ENCODE peak calls at places on chromosomes 2 and 18, in nine cellular contexts. G is midbrain; K is activated naive CD4-positive, alpha-beta T cell treated with anti-CD3 and anti-CD28 coated beads, Interleukin-2, amount 50 U/mL, for 16 hours; F is activated CD4-positive, alpha-beta T cell treated with anti-CD3 and anti-CD28 coated beads, Interleukin-2, amount 10 ng/mL, durations not matched to agents 7 days and 5 days; D is PC-3; P is BJ; B is GM04503; V is mesothelial cell of epicardium; X is smooth muscle cell of the brain vasculature. S is an unnamed sample.

GRCh38 chr2:132415256-132416079 is 1.1 kb upstream of the GPR39 start:
- DNase-seq in G (no peak), K (no peak), F (no peak), D (peak; percentile 79), P (no peak), B (no peak), V (no peak), X (peak; percentile 21), S (no peak)

GRCh38 chr18:47413327-47413726 is 161.9 kb upstream of the SKOR2 start:
- DNase-seq in G (no peak), K (no peak), F (no peak), D (no peak), P (no peak), B (no peak), V (no peak), X (no peak), S (no peak)

GRCh38 chr2:225173909-225174308 is 131.6 kb upstream of the DOCK10 start:
- DNase-seq in G (no peak), K (no peak), F (no peak), D (no peak), P (no peak), B (no peak), V (no peak), X (no peak), S (no peak)

GRCh38 chr2:217940261-217941220 is 62.3 kb downstream of the TNS1 start:
- DNase-seq in G (no peak), K (no peak), F (no peak), D (no peak), P (no peak), B (no peak), V (no peak), X (no peak), S (no peak)

GRCh38 chr2:40957508-40957907 is 505.6 kb upstream of the SLC8A1 start:
- DNase-seq in G (no peak), K (no peak), F (no peak), D (peak; percentile 71), P (no peak), B (no peak), V (no peak), X (no peak), S (no peak)

GRCh38 chr2:108492364-108492763 is 41.9 kb upstream of the LIMS1 start:
- DNase-seq in G (no peak), K (no peak), F (no peak), D (peak; percentile 37), P (peak; percentile 35), B (peak; percentile 37), V (no peak), X (peak; percentile 47), S (no peak)

GRCh38 chr2:150528861-150529801 is 41.7 kb upstream of the RND3 start:
- DNase-seq in G (no peak), K (no peak), F (no peak), D (peak; percentile 92), P (peak; percentile 79), B (peak; percentile 83), V (no peak), X (no peak), S (no peak)

GRCh38 chr2:230951396-230951795 is 26.4 kb upstream of the GPR55 start:
- DNase-seq in G (no peak), K (no peak), F (no peak), D (no peak), P (no peak), B (no peak), V (no peak), X (no peak), S (no peak)

GRCh38 chr2:152716805-152717241 is 438 bp downstream of the PRPF40A start:
- DNase-seq in G (no peak), K (peak; percentile 54), F (peak; percentile 43), D (peak; percentile 19), P (no peak), B (no peak), V (no peak), X (no peak), S (no peak)

GRCh38 chr2:100783986-100784385 is 36.0 kb upstream of the NPAS2 start:
- DNase-seq in G (no peak), K (no peak), F (no peak), D (peak; percentile 48), P (no peak), B (no peak), V (no peak), X (no peak), S (no peak)

S was measured in mesenteric fat pad.